ENCODE peak calls at places on chromosome 16, in five cellular contexts. One of them, this sample, is unnamed.

GRCh38 chr16:526181-527014 is 1.1 kb upstream of the CAPN15 start:
- DNase-seq in transverse colon: peak; percentile 43
- DNase-seq in mesothelial cell of epicardium: no peak
- DNase-seq in mucosa of gallbladder: no peak
- DNase-seq in 8988T: no peak
- DNase-seq in this sample: no peak

GRCh38 chr16:68756250-68757051 is 19.4 kb downstream of the CDH1 start:
- DNase-seq in mucosa of gallbladder: peak; percentile 87
- DNase-seq in 8988T: no peak
- DNase-seq in mesothelial cell of epicardium: no peak
- DNase-seq in transverse colon: peak; percentile 83
- DNase-seq in this sample: no peak

GRCh38 chr16:89534147-89534788 is 26.1 kb downstream of the SPG7 start:
- DNase-seq in transverse colon: peak; percentile 22
- DNase-seq in mesothelial cell of epicardium: no peak
- DNase-seq in 8988T: no peak
- DNase-seq in mucosa of gallbladder: peak; percentile 38
- DNase-seq in this sample: no peak

GRCh38 chr16:1941162-1941923 is 1.7 kb downstream of the MSRB1 start:
- DNase-seq in 8988T: no peak
- DNase-seq in mesothelial cell of epicardium: no peak
- DNase-seq in transverse colon: no peak
- DNase-seq in mucosa of gallbladder: no peak
- DNase-seq in this sample: no peak

GRCh38 chr16:67191995-67192681 is at the start of gene E2F4:
- DNase-seq in mesothelial cell of epicardium: peak; percentile 71
- DNase-seq in 8988T: peak; percentile 99
- DNase-seq in mucosa of gallbladder: peak; percentile 91
- DNase-seq in transverse colon: peak; percentile 93
- DNase-seq in this sample: peak; percentile 91

GRCh38 chr16:31201511-31202401 is 804 bp downstream of the PYCARD start:
- DNase-seq in transverse colon: peak; percentile 85
- DNase-seq in mesothelial cell of epicardium: no peak
- DNase-seq in mucosa of gallbladder: no peak
- DNase-seq in 8988T: no peak
- DNase-seq in this sample: no peak

GRCh38 chr16:29784901-29785500 is 5.5 kb upstream of the KIF22 start:
- DNase-seq in 8988T: no peak
- DNase-seq in mesothelial cell of epicardium: peak; percentile 41
- DNase-seq in mucosa of gallbladder: peak; percentile 74
- DNase-seq in transverse colon: peak; percentile 69
- DNase-seq in this sample: no peak

GRCh38 chr16:47774661-47775060 is 313.5 kb downstream of the PHKB start:
- DNase-seq in mesothelial cell of epicardium: no peak
- DNase-seq in transverse colon: peak; percentile 45
- DNase-seq in mucosa of gallbladder: peak; percentile 58
- DNase-seq in 8988T: no peak
- DNase-seq in this sample: no peak

GRCh38 chr16:16120044-16120381 is 103.3 kb downstream of the ABCC6 start:
- DNase-seq in transverse colon: peak; percentile 36
- DNase-seq in mucosa of gallbladder: no peak
- DNase-seq in 8988T: no peak
- DNase-seq in mesothelial cell of epicardium: no peak
- DNase-seq in this sample: no peak

This sample was measured in HuH-7.5.